ENCODE peak calls at places on chromosomes 5 and 9, in four cellular contexts. O is GM23248; L is RPMI7951; T is stimulated activated CD4-positive, alpha-beta T cell treated with anti-CD3 and anti-CD28 coated beads, Interleukin-1b, Interleukin-23, amount 100 ng/mL, for 1 hour. G is an unnamed sample.

GRCh38 chr5:152864993-152865392 is 459.9 kb upstream of the NMUR2 start:
- DNase-seq in O (no peak), L (no peak), T (no peak), G (peak)

GRCh38 chr5:64930672-64931318 is 162.1 kb downstream of the CWC27 start:
- DNase-seq in O (no peak), L (no peak), T (no peak), G (no peak)

GRCh38 chr5:76789991-76790571 is 28.7 kb upstream of the F2RL1 start:
- DNase-seq in O (peak), L (peak), T (no peak), G (no peak)

GRCh38 chr5:132777209-132778069 is at the start of gene SEPTIN8:
- DNase-seq in O (peak), L (peak), T (peak), G (no peak)

GRCh38 chr5:115948013-115948605 is 14.2 kb upstream of the LVRN start:
- DNase-seq in O (peak), L (no peak), T (no peak), G (no peak)

GRCh38 chr9:128420651-128421473 is at the start of gene CERCAM:
- DNase-seq in O (peak), L (peak), T (no peak), G (peak)

GRCh38 chr5:93325946-93326345 is 255.1 kb downstream of the NR2F1-AS1 start:
- DNase-seq in O (no peak), L (no peak), T (no peak), G (no peak)

GRCh38 chr5:34487202-34487879 is 168.8 kb upstream of the RAI14 start:
- DNase-seq in O (peak), L (peak), T (no peak), G (peak)

GRCh38 chr9:132451276-132451675 is 41.3 kb downstream of the CFAP77 start:
- DNase-seq in O (no peak), L (no peak), T (no peak), G (no peak)

GRCh38 chr9:92425578-92425977 is 1.3 kb upstream of the OMD start:
- DNase-seq in O (peak), L (peak), T (no peak), G (no peak)

GRCh38 chr9:98992885-98993569 is 49.3 kb downstream of the COL15A1 start:
- DNase-seq in O (no peak), L (peak), T (no peak), G (no peak)

GRCh38 chr9:2214707-2215106 is 199.6 kb downstream of the SMARCA2 start:
- DNase-seq in O (no peak), L (no peak), T (no peak), G (no peak)

GRCh38 chr5:93162201-93162654 is 418.8 kb downstream of the NR2F1-AS1 start:
- DNase-seq in O (peak), L (peak), T (no peak), G (peak)

GRCh38 chr9:125522328-125522725 is 184.7 kb downstream of the MAPKAP1 start:
- DNase-seq in O (peak), L (peak), T (no peak), G (peak)

GRCh38 chr5:4901305-4901751 is 238.8 kb upstream of the ADAMTS16 start:
- DNase-seq in O (no peak), L (no peak), T (no peak), G (no peak)

GRCh38 chr5:53543401-53543800 is 17.0 kb upstream of the NDUFS4 start:
- DNase-seq in O (peak), L (peak), T (no peak), G (peak)

GRCh38 chr9:128714586-128715435 is 9.1 kb downstream of the ZDHHC12 start:
- DNase-seq in O (no peak), L (no peak), T (no peak), G (no peak)

GRCh38 chr9:121322037-121322736 is 47.9 kb downstream of the STOM start:
- DNase-seq in O (peak), L (peak), T (no peak), G (peak)

GRCh38 chr5:111364992-111365391 is 140.8 kb downstream of the CAMK4 start:
- DNase-seq in O (peak), L (peak), T (no peak), G (no peak)

GRCh38 chr9:99162759-99163364 is 57.9 kb downstream of the TGFBR1 start:
- DNase-seq in O (peak), L (peak), T (no peak), G (peak)

GRCh38 chr9:36742264-36742663 is 169.6 kb downstream of the MELK start:
- DNase-seq in O (no peak), L (no peak), T (no peak), G (no peak)

GRCh38 chr5:78221964-78222451 is 72.5 kb downstream of the AP3B1 start:
- DNase-seq in O (peak), L (peak), T (no peak), G (peak)

GRCh38 chr5:118605761-118606160 is 382.6 kb downstream of the DTWD2 start:
- DNase-seq in O (no peak), L (no peak), T (no peak), G (no peak)

GRCh38 chr5:127351418-127351817 is 60.8 kb downstream of the MEGF10 start:
- DNase-seq in O (no peak), L (peak), T (no peak), G (peak)

GRCh38 chr5:108516771-108517170 is 134.9 kb upstream of the FBXL17 start:
- DNase-seq in O (no peak), L (no peak), T (no peak), G (no peak)

GRCh38 chr9:129650680-129651235 is 8.8 kb upstream of the ASB6 start:
- DNase-seq in O (peak), L (no peak), T (no peak), G (no peak)

GRCh38 chr5:37804401-37804800 is 35.4 kb downstream of the GDNF start:
- DNase-seq in O (no peak), L (no peak), T (no peak), G (no peak)

GRCh38 chr9:21752003-21752402 is 50.4 kb upstream of the MTAP start:
- DNase-seq in O (peak), L (no peak), T (no peak), G (no peak)